ENCODE peak calls at places on chromosomes 2 and 18, in five cellular contexts. One of them, this sample, is unnamed.

GRCh38 chr2:48954935-48955334 is 199.4 kb downstream of the FSHR start:
- DNase-seq in upper lobe of left lung: no peak
- DNase-seq in IMR-90: peak
- DNase-seq in A549: no peak
- DNase-seq in stomach: no peak
- DNase-seq in this sample: no peak

GRCh38 chr18:74430811-74431571 is 26.1 kb downstream of the DIPK1C start:
- DNase-seq in IMR-90: no peak
- DNase-seq in stomach: no peak
- DNase-seq in A549: no peak
- DNase-seq in upper lobe of left lung: no peak
- DNase-seq in this sample: no peak

GRCh38 chr18:74286106-74286856 is 5.5 kb downstream of the CYB5A start:
- DNase-seq in A549: no peak
- DNase-seq in stomach: no peak
- DNase-seq in upper lobe of left lung: no peak
- DNase-seq in IMR-90: peak
- DNase-seq in this sample: no peak

GRCh38 chr2:15912203-15912602 is 28.1 kb upstream of the MYCN start:
- DNase-seq in stomach: no peak
- DNase-seq in A549: peak
- DNase-seq in IMR-90: peak
- DNase-seq in upper lobe of left lung: no peak
- DNase-seq in this sample: peak

GRCh38 chr2:58633576-58634365 is 392.6 kb upstream of the FANCL start:
- DNase-seq in IMR-90: no peak
- DNase-seq in stomach: no peak
- DNase-seq in upper lobe of left lung: no peak
- DNase-seq in A549: peak
- DNase-seq in this sample: no peak

GRCh38 chr18:23504720-23505119 is 1.4 kb downstream of the RMC1 start:
- DNase-seq in A549: no peak
- DNase-seq in upper lobe of left lung: no peak
- DNase-seq in IMR-90: no peak
- DNase-seq in stomach: no peak
- DNase-seq in this sample: no peak

GRCh38 chr2:219405958-219406860 is 12.0 kb upstream of the DES start:
- DNase-seq in IMR-90: no peak
- DNase-seq in upper lobe of left lung: no peak
- DNase-seq in A549: no peak
- DNase-seq in stomach: no peak
- DNase-seq in this sample: no peak

GRCh38 chr2:62158444-62159121 is 37.3 kb upstream of the B3GNT2 start:
- DNase-seq in stomach: no peak
- DNase-seq in IMR-90: no peak
- DNase-seq in upper lobe of left lung: no peak
- DNase-seq in A549: no peak
- DNase-seq in this sample: no peak

GRCh38 chr2:171341394-171341793 is 92.4 kb downstream of the METTL8 start:
- DNase-seq in IMR-90: no peak
- DNase-seq in stomach: no peak
- DNase-seq in upper lobe of left lung: no peak
- DNase-seq in A549: no peak
- DNase-seq in this sample: no peak

GRCh38 chr2:80499095-80499494 is 194.5 kb upstream of the LRRTM1 start:
- DNase-seq in A549: no peak
- DNase-seq in upper lobe of left lung: no peak
- DNase-seq in IMR-90: peak
- DNase-seq in stomach: peak
- DNase-seq in this sample: peak

GRCh38 chr2:96899084-96899735 is 29.3 kb upstream of the SEMA4C start:
- DNase-seq in upper lobe of left lung: no peak
- DNase-seq in A549: no peak
- DNase-seq in stomach: no peak
- DNase-seq in IMR-90: peak
- DNase-seq in this sample: no peak

GRCh38 chr2:128309341-128310093 is 9.2 kb downstream of the HS6ST1 start:
- DNase-seq in A549: no peak
- DNase-seq in upper lobe of left lung: peak
- DNase-seq in stomach: peak
- DNase-seq in IMR-90: peak
- DNase-seq in this sample: peak

GRCh38 chr2:217789736-217790181 is 213.0 kb downstream of the TNS1 start:
- DNase-seq in upper lobe of left lung: no peak
- DNase-seq in stomach: peak
- DNase-seq in A549: no peak
- DNase-seq in IMR-90: no peak
- DNase-seq in this sample: no peak

GRCh38 chr18:34738173-34738894 is 28.2 kb downstream of the DTNA start:
- DNase-seq in stomach: no peak
- DNase-seq in A549: no peak
- DNase-seq in IMR-90: no peak
- DNase-seq in upper lobe of left lung: no peak
- DNase-seq in this sample: peak

GRCh38 chr2:3460161-3460560 is 59.2 kb downstream of the ADI1 start:
- DNase-seq in stomach: peak
- DNase-seq in upper lobe of left lung: no peak
- DNase-seq in A549: no peak
- DNase-seq in IMR-90: no peak
- DNase-seq in this sample: no peak

DNA sequence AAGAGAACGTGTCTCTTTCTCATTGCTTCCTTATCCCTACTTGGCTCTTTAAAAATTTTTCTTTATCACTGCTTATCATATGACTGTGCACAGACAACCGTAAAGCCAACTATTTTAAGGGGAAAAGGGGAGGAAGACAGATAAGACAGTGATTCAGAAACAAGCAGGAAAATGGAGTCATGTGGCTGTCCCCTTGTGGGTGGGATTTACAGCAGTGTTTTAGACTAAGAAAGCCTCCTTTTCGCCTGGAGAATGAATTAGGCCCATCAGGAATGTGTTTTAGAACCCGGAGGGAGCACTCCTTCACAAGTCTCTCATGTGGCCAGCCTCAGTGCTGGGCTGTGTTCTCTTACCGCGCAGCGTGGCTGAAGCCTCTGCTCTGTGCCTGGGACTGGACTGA is 17.6 kb downstream of the PRKCE start:
- DNase-seq in stomach: no peak
- DNase-seq in A549: no peak
- DNase-seq in IMR-90: peak
- DNase-seq in upper lobe of left lung: no peak
- DNase-seq in this sample: no peak
- TF ChIP-seq POLR2A in stomach: no peak
- TF ChIP-seq POLR2A in A549: no peak
- TF ChIP-seq POLR2A in IMR-90: no peak
- TF ChIP-seq POLR2A in upper lobe of left lung: no peak
- TF ChIP-seq POLR2A in this sample: no peak

GRCh38 chr2:226795281-226796011 is 4.2 kb downstream of the IRS1 start:
- DNase-seq in stomach: peak
- DNase-seq in IMR-90: peak
- DNase-seq in upper lobe of left lung: peak
- DNase-seq in A549: no peak
- DNase-seq in this sample: no peak
- TF ChIP-seq POLR2A in stomach: no peak
- TF ChIP-seq POLR2A in IMR-90: peak
- TF ChIP-seq POLR2A in upper lobe of left lung: no peak
- TF ChIP-seq POLR2A in A549: no peak
- TF ChIP-seq POLR2A in this sample: no peak

GRCh38 chr2:74548285-74548918 is 5.3 kb downstream of the LOXL3 start:
- DNase-seq in upper lobe of left lung: no peak
- DNase-seq in A549: no peak
- DNase-seq in stomach: no peak
- DNase-seq in IMR-90: no peak
- DNase-seq in this sample: no peak
- TF ChIP-seq POLR2A in upper lobe of left lung: no peak
- TF ChIP-seq POLR2A in A549: no peak
- TF ChIP-seq POLR2A in stomach: no peak
- TF ChIP-seq POLR2A in IMR-90: no peak
- TF ChIP-seq POLR2A in this sample: no peak

GRCh38 chr2:241508240-241508509 is 209 bp downstream of the STK25 start:
- DNase-seq in upper lobe of left lung: no peak
- DNase-seq in stomach: no peak
- DNase-seq in IMR-90: no peak
- DNase-seq in A549: no peak
- DNase-seq in this sample: peak

GRCh38 chr2:241506793-241507429 is 1.5 kb downstream of the STK25 start:
- DNase-seq in A549: no peak
- DNase-seq in upper lobe of left lung: no peak
- DNase-seq in stomach: no peak
- DNase-seq in IMR-90: no peak
- DNase-seq in this sample: no peak

GRCh38 chr2:241507430-241508239 is 749 bp downstream of the STK25 start:
- DNase-seq in IMR-90: peak
- DNase-seq in A549: peak
- DNase-seq in upper lobe of left lung: peak
- DNase-seq in stomach: peak
- DNase-seq in this sample: peak

GRCh38 chr2:241509408-241509784 is 1.0 kb upstream of the STK25 start:
- DNase-seq in A549: no peak
- DNase-seq in IMR-90: no peak
- DNase-seq in stomach: no peak
- DNase-seq in upper lobe of left lung: no peak
- DNase-seq in this sample: no peak

DNA sequence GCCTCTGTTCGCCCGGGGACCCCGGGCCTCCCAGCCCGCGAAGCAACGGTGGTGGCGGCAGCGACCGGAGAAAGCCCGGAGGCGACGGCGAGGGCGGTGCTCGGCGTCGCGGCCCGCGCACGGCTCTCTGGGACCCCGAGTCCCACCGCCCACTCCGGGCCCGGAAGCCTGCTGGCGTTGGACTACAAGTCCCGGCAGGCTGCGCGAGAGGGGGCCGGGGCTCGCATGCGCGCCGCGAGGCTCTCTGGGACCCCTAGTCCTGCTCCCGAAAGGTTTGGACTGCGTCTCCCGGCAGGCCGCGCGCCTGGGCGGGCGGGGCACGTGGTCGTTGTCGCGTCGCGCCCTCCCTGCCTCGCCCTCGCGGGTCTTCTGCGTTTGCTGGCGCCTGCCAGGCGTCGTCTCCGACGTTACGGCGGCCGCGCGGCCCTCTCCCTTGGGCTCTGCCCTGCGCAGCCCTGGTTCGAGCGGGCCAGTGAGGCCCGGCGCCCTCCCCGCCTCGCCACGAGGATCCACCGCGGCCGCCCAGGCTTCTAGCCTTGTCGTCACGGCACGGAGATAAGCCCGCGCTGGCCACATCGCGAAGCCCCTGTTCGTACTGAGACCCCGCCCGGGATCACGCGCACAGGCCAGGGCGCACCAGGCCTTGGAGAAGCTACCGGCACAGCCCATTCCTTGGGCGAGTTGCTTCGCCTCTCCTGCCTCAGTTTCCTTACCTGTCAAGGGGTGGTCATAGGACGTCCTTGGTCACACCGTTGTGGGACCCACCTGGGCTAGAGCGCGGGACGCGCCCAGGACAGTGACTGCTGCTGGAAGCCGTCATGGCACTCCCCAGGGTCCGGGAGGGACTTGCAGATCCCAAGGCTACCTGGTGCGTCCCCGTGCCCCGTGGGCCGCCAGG is at the start of gene STK25:
- DNase-seq in upper lobe of left lung: peak
- DNase-seq in IMR-90: peak
- DNase-seq in A549: peak
- DNase-seq in stomach: peak
- DNase-seq in this sample: peak
- TF ChIP-seq POLR2A in upper lobe of left lung: no peak
- TF ChIP-seq POLR2A in IMR-90: peak
- TF ChIP-seq POLR2A in A549: peak
- TF ChIP-seq POLR2A in stomach: no peak
- TF ChIP-seq POLR2A in this sample: no peak

DNA sequence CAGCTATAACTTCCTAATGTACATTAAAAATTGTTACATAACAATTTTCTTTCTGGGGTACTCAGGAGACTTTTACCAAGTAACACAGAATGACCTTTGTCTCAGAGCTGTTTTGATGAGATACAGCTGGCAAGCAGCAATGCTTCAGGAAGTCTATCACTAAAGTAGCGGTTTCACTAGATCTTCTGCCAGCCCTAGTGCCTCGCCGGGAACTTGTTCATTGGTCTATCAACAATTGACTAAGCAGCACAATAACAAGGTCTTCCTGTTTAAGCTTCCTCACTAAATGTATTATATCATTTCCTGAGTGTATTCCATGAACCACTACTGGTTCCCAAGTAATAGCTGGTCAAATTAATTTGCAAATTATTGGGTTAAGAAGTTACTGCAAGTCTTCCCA is 69.2 kb downstream of the TRIP12 start:
- DNase-seq in upper lobe of left lung: no peak
- DNase-seq in IMR-90: peak
- DNase-seq in A549: no peak
- DNase-seq in stomach: no peak
- DNase-seq in this sample: peak
- TF ChIP-seq POLR2A in upper lobe of left lung: no peak
- TF ChIP-seq POLR2A in IMR-90: no peak
- TF ChIP-seq POLR2A in A549: no peak
- TF ChIP-seq POLR2A in stomach: no peak
- TF ChIP-seq POLR2A in this sample: no peak

DNA sequence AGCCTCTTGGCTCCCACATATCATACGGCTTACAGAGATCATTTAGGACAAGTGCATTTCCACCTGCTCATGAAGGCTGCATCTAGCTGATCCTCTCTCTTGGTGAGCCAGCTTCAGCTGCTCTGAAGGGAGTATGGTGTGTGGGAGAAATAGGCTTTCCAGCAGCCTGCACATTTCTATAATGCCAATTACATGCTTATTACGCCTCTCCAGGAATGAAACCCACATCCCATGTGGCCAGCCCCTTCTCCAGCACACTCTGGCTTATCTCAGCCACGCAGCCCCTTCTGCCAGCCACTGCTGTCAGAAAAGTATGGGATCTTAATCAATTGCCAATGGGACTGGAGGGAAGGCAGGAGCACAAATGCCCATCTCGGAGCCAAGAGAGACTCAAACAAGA is 117.5 kb downstream of the GALNT14 start:
- DNase-seq in A549: no peak
- DNase-seq in IMR-90: no peak
- DNase-seq in stomach: no peak
- DNase-seq in upper lobe of left lung: no peak
- DNase-seq in this sample: no peak
- TF ChIP-seq POLR2A in A549: no peak
- TF ChIP-seq POLR2A in IMR-90: no peak
- TF ChIP-seq POLR2A in stomach: no peak
- TF ChIP-seq POLR2A in upper lobe of left lung: no peak
- TF ChIP-seq POLR2A in this sample: no peak

GRCh38 chr2:26351375-26352090 is 4.9 kb upstream of the ADGRF3 start:
- DNase-seq in stomach: no peak
- DNase-seq in IMR-90: no peak
- DNase-seq in upper lobe of left lung: no peak
- DNase-seq in A549: no peak
- DNase-seq in this sample: no peak

GRCh38 chr2:26352892-26353291 is 6.3 kb upstream of the ADGRF3 start:
- DNase-seq in upper lobe of left lung: no peak
- DNase-seq in A549: no peak
- DNase-seq in IMR-90: peak
- DNase-seq in stomach: no peak
- DNase-seq in this sample: no peak

GRCh38 chr2:26359886-26360473 is 13.4 kb upstream of the ADGRF3 start:
- DNase-seq in A549: no peak
- DNase-seq in upper lobe of left lung: no peak
- DNase-seq in stomach: no peak
- DNase-seq in IMR-90: no peak
- DNase-seq in this sample: no peak

GRCh38 chr2:26356771-26357170 is 10.2 kb upstream of the ADGRF3 start:
- DNase-seq in IMR-90: peak
- DNase-seq in upper lobe of left lung: no peak
- DNase-seq in stomach: no peak
- DNase-seq in A549: no peak
- DNase-seq in this sample: no peak

GRCh38 chr2:26355038-26355995 is 8.7 kb upstream of the ADGRF3 start:
- DNase-seq in upper lobe of left lung: no peak
- DNase-seq in IMR-90: peak
- DNase-seq in A549: peak
- DNase-seq in stomach: no peak
- DNase-seq in this sample: no peak
- TF ChIP-seq POLR2A in upper lobe of left lung: no peak
- TF ChIP-seq POLR2A in IMR-90: no peak
- TF ChIP-seq POLR2A in A549: no peak
- TF ChIP-seq POLR2A in stomach: no peak
- TF ChIP-seq POLR2A in this sample: no peak